ENCODE peak calls at places on chromosome 1, in five cellular contexts. E is stomach, O is ovary, G is K562, B is heart left ventricle. H is an unnamed sample. For H3K4me1, the result is how much of the 10 kb centered on the place peaks cover.

GRCh38 chr1:180534199-180534598 is 24.6 kb upstream of the OVAAL start:
- DNase-seq in E (no peak), O (no peak), G (no peak), B (no peak), H (no peak)

GRCh38 chr1:243475966-243476365 is 220.1 kb downstream of the SDCCAG8 start:
- DNase-seq in E (no peak), O (no peak), G (peak), B (no peak), H (no peak)

GRCh38 chr1:24121406-24121805 is 9.5 kb upstream of the MYOM3 start:
- DNase-seq in E (no peak), O (no peak), G (no peak), B (no peak), H (no peak)

GRCh38 chr1:162548170-162548569 is 13.4 kb upstream of the UAP1 start:
- DNase-seq in E (no peak), O (peak), G (no peak), B (no peak), H (peak)

GRCh38 chr1:213276236-213276635 is 225.2 kb downstream of the RPS6KC1 start:
- DNase-seq in E (no peak), O (no peak), G (no peak), B (no peak), H (no peak)

GRCh38 chr1:200359610-200360163 is 50.1 kb downstream of the ZNF281 start:
- DNase-seq in E (no peak), O (no peak), G (no peak), B (no peak), H (no peak)

GRCh38 chr1:46413596-46413985 is 19.5 kb downstream of the FAAH start:
- DNase-seq in E (no peak), O (no peak), G (peak), B (no peak), H (no peak)

GRCh38 chr1:32151319-32151787 is 28.1 kb upstream of the TXLNA start:
- DNase-seq in E (no peak), O (no peak), G (no peak), B (no peak), H (no peak)

GRCh38 chr1:116224561-116224960 is 113.4 kb downstream of the MAB21L3 start:
- DNase-seq in E (no peak), O (no peak), G (no peak), B (no peak), H (no peak)

GRCh38 chr1:185559151-185559550 is 175.0 kb upstream of the HMCN1 start:
- DNase-seq in E (no peak), O (no peak), G (no peak), B (no peak), H (no peak)

GRCh38 chr1:241679404-241679803 is 27.3 kb downstream of the WDR64 start:
- DNase-seq in E (no peak), O (no peak), G (no peak), B (no peak), H (no peak)

GRCh38 chr1:195345149-195345548 is 1263.1 kb downstream of the KCNT2 start:
- DNase-seq in E (no peak), O (no peak), G (no peak), B (no peak), H (no peak)

GRCh38 chr1:119290297-119290696 is 78.3 kb upstream of the HAO2 start:
- DNase-seq in E (no peak), O (no peak), G (no peak), B (no peak), H (no peak)

GRCh38 chr1:27007909-27008582 is 4.6 kb downstream of the TENT5B start:
- DNase-seq in E (peak), O (no peak), G (no peak), B (no peak), H (no peak)

DNA sequence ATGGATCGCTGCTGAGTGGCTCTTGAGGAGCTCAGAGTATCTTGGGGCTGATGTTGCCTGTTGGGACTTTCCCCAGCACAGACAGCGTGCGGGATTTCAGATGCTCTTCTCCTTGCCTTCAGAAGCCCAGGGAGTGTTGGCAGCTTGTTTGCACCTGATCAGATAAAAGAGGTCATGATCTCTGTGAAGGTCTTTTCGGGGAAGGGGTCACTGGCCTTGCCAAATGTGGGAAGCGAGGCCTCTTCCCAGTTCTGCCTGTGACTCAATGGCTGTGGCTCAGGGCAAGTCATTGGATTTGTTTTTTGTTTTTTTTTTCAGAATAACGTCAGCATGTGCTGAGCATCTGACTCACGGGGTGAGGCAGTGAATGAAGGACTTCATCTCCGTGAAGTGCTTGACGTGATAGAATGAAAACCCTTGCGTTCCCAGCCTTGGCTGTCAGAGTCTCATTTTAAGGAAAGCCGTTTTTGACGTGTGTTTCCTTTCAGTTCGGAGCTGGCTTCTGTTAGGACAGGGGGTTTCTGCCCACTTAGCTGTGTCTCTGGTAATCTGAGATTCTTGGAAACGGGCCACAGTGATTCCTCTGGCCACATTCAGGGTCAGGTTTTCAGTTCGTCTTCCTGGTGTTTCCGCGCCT is 46.7 kb downstream of the GALNT2 start:
- DNase-seq in E (no peak), O (peak), G (no peak), B (peak), H (peak)
- H3K4me1 ChIP-seq in E (under half), O (under half), G (under half), B (under half), H (under half)

GRCh38 chr1:174258148-174258550 is 98.8 kb downstream of the RABGAP1L start:
- DNase-seq in E (no peak), O (peak), G (peak), B (no peak), H (no peak)
- TF ChIP-seq CTCF in E (peak), O (no peak), G (peak), B (peak), H (peak)

GRCh38 chr1:9112961-9113880 is 15.7 kb downstream of the GPR157 start:
- DNase-seq in E (no peak), O (peak), G (no peak), B (no peak), H (no peak)
- TF ChIP-seq POLR2A in E (no peak), O (no peak), G (no peak), B (no peak), H (no peak)

DNA sequence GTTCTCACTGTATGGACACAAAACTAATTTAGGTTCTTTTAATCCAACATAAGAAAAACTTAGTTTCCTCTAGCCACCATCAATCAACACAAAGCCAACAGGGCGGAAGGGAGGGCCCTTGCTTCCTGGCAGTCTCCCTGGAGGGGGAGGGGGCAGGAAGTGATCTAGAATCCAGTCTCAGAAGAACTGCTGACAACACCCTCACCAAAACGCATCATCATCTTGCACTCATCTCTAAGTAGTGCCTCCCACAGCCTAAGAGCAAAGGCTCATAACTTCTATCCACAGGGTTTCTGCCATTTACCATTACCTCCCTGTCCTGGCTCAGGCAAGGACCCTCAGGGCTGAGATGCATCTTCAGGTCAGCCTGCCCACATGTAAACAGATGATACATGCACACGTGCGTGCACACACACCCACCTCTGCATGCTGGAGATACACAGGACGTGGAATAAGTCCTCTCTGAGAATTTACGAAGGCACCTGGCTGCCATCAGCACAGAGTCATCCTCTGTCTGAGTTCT is 20.5 kb downstream of the HIVEP3 start:
- DNase-seq in E (no peak), O (no peak), G (peak), B (peak), H (no peak)
- H3K4me1 ChIP-seq in E (under half), O (under half), G (under half), B (under half), H (under half)

DNA sequence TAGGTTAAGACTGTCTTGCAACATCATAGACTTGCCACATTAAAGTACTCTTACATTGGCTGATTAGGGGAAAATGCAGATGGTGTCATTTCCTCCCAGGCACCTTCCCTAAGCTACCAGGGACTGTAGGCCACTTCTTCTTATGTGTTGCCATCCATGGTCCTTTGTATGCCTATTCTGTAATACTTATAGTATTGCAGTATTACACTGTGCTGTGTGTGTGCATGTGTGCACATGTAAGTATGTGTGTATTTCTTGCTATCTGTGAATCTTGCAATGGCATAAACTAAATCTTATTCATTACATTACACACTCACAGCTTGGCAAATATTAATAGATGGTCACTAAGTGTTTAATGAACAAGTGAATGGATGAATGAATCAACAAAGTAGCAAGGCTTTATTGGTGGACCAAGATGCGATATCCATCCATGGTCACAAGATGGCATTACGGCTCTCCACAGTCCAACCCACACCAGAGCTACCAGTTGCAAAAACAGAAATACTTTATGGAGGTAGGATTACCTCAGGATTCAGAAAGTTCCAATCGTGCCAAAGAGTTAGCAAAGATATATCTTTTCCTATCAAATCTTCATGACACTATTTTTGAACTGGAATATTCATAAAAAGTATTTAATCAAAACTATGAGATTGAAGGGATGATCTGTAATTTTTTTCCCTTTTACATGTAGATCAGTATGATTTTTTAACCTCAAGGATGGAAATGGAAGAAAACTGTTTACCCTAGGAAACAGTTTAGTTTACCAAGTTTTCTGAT is 160.2 kb downstream of the DENND1B start:
- DNase-seq in E (peak), O (no peak), G (peak), B (no peak), H (no peak)
- TF ChIP-seq CTCF in E (peak), O (no peak), G (peak), B (peak), H (peak)

GRCh38 chr1:54766726-54767125 is 2.4 kb upstream of the PARS2 start:
- DNase-seq in E (no peak), O (no peak), G (no peak), B (no peak), H (no peak)

GRCh38 chr1:54764922-54765561 is 719 bp upstream of the PARS2 start:
- DNase-seq in E (no peak), O (no peak), G (no peak), B (no peak), H (no peak)

GRCh38 chr1:54767526-54767925 is 3.2 kb upstream of the PARS2 start:
- DNase-seq in E (no peak), O (no peak), G (no peak), B (no peak), H (no peak)

GRCh38 chr1:54763814-54764131 is 550 bp downstream of the PARS2 start:
- DNase-seq in E (no peak), O (no peak), G (no peak), B (no peak), H (no peak)

GRCh38 chr1:54764132-54764921 is at the start of gene PARS2:
- DNase-seq in E (peak), O (peak), G (peak), B (peak), H (peak)
- TF ChIP-seq POLR2A in E (no peak), O (peak), G (peak), B (peak), H (peak)

DNA sequence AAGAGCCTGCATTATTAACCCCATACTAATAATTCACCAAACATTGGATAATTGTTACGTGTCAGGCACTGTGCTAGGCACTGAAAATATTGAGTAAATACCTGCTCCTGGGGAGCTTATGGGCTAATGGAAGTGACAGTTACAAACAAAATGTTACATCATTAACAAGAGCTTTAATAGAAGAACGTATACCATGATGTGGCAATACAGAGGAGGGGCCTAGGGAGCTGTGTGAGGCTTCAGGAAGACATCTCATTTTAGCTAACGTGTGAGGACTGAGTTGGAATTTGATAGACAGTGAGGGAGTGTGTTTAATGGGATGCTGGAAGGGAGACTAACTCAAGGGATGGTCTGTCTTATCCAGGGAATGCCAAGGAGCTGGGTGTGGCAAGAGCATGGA is 16.5 kb upstream of the TSPAN2 start:
- DNase-seq in E (no peak), O (no peak), G (no peak), B (no peak), H (no peak)
- H3K4me1 ChIP-seq in E (under half), O (under half), G (under half), B (under half), H (under half)

GRCh38 chr1:231616667-231617066 is 9.9 kb upstream of the DISC1 start:
- DNase-seq in E (no peak), O (no peak), G (no peak), B (no peak), H (no peak)
- TF ChIP-seq CTCF in E (no peak), O (no peak), G (no peak), B (no peak), H (no peak)

GRCh38 chr1:198902616-198903140 is 263.8 kb downstream of the PTPRC start:
- DNase-seq in E (no peak), O (no peak), G (no peak), B (no peak), H (no peak)
- TF ChIP-seq POLR2A in E (no peak), O (no peak), G (no peak), B (no peak), H (no peak)

GRCh38 chr1:150972417-150972940 is 2.2 kb downstream of the CERS2 start:
- DNase-seq in E (peak), O (no peak), G (no peak), B (no peak), H (no peak)

GRCh38 chr1:150970818-150971582 is 3.6 kb downstream of the CERS2 start:
- DNase-seq in E (peak), O (peak), G (no peak), B (peak), H (peak)

GRCh38 chr1:150973826-150974579 is 632 bp downstream of the CERS2 start:
- DNase-seq in E (peak), O (peak), G (no peak), B (peak), H (no peak)

GRCh38 chr1:150973258-150973825 is 1.3 kb downstream of the CERS2 start:
- DNase-seq in E (peak), O (peak), G (peak), B (peak), H (no peak)

DNA sequence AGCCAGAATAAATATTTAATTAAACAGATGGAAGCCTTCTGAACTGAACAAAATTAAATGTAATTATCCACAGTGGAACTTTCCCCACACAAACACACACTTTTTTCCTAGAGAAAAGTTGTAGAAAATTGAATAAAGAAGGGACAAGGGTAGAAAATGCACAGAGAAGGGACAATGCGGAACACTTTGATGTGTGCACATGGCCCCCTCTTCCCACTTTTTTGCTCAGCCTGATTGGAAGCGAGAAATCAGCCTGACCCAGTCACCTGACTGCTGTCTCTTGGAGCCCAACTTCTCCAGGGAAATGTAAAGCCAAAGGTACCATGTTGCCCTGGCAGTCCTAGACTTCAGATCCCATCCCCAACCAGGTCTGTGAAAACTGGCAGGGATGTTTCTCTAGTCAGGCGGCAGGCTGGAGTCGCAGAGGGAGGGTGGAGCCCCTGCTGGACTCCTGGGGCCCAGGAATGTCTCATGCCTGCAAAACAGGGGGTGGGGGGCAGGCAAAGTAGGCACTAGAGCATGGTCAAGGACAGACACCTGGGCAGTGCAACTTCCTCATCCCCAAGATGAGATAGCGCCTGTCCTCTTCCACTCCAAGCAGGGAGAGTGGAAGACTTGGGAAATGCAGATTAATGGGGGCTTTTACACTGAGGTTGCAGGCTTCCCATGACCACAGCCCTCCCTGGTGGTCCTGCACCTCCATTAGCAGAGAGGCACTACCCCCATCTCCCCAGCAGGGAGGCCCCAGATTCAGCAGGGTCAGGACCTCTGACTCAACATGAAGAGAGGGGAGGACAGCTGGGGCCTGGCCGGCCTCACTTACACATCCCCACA is 2.8 kb downstream of the CERS2 start:
- DNase-seq in E (no peak), O (no peak), G (peak), B (peak), H (no peak)
- H3K4me1 ChIP-seq in E (under half), O (under half), G (under half), B (under half), H (half or more)